ENCODE peak calls at places on chromosomes 12 and 14, in six cellular contexts. One of them, this sample, is unnamed.

GRCh38 chr12:25648460-25648859 is 95.4 kb upstream of the LMNTD1 start:
- DNase-seq in epithelial cell of proximal tubule: no peak
- DNase-seq in A549: peak; percentile 24
- DNase-seq in brain microvascular endothelial cell: peak; percentile 81
- DNase-seq in AG09309: peak; percentile 25
- DNase-seq in lower lobe of right lung: peak; percentile 48
- DNase-seq in this sample: no peak

GRCh38 chr12:8544295-8544694 is 3.6 kb upstream of the CLEC4E start:
- DNase-seq in epithelial cell of proximal tubule: no peak
- DNase-seq in brain microvascular endothelial cell: peak; percentile 72
- DNase-seq in A549: peak; percentile 44
- DNase-seq in AG09309: peak; percentile 17
- DNase-seq in lower lobe of right lung: peak; percentile 63
- DNase-seq in this sample: peak; percentile 67

GRCh38 chr12:62684586-62685295 is 218.1 kb downstream of the MON2 start:
- DNase-seq in A549: no peak
- DNase-seq in epithelial cell of proximal tubule: no peak
- DNase-seq in brain microvascular endothelial cell: no peak
- DNase-seq in AG09309: peak; percentile 71
- DNase-seq in lower lobe of right lung: no peak
- DNase-seq in this sample: no peak

GRCh38 chr12:52125499-52125900 is 46.0 kb downstream of the SMIM41 start:
- DNase-seq in epithelial cell of proximal tubule: no peak
- DNase-seq in A549: no peak
- DNase-seq in AG09309: no peak
- DNase-seq in brain microvascular endothelial cell: no peak
- DNase-seq in lower lobe of right lung: no peak
- DNase-seq in this sample: no peak

GRCh38 chr12:107352347-107353081 is 259.2 kb upstream of the CRY1 start:
- DNase-seq in AG09309: no peak
- DNase-seq in A549: peak; percentile 42
- DNase-seq in brain microvascular endothelial cell: no peak
- DNase-seq in lower lobe of right lung: no peak
- DNase-seq in epithelial cell of proximal tubule: no peak
- DNase-seq in this sample: no peak

GRCh38 chr12:108729612-108730336 is 1.5 kb downstream of the CORO1C start:
- DNase-seq in A549: no peak
- DNase-seq in epithelial cell of proximal tubule: no peak
- DNase-seq in lower lobe of right lung: no peak
- DNase-seq in brain microvascular endothelial cell: peak; percentile 49
- DNase-seq in AG09309: no peak
- DNase-seq in this sample: no peak

GRCh38 chr14:51386983-51387730 is 147.1 kb downstream of the TMX1 start:
- DNase-seq in A549: no peak
- DNase-seq in epithelial cell of proximal tubule: no peak
- DNase-seq in brain microvascular endothelial cell: no peak
- DNase-seq in lower lobe of right lung: no peak
- DNase-seq in AG09309: no peak
- DNase-seq in this sample: no peak

GRCh38 chr12:34107781-34108404 is 85.6 kb downstream of the ALG10 start:
- DNase-seq in A549: no peak
- DNase-seq in brain microvascular endothelial cell: no peak
- DNase-seq in AG09309: no peak
- DNase-seq in lower lobe of right lung: no peak
- DNase-seq in epithelial cell of proximal tubule: no peak
- DNase-seq in this sample: no peak

GRCh38 chr12:94623161-94623920 is 27.0 kb downstream of the TMCC3 start:
- DNase-seq in lower lobe of right lung: no peak
- DNase-seq in epithelial cell of proximal tubule: no peak
- DNase-seq in brain microvascular endothelial cell: no peak
- DNase-seq in AG09309: no peak
- DNase-seq in A549: no peak
- DNase-seq in this sample: no peak

GRCh38 chr12:51383281-51383905 is 7.8 kb downstream of the GALNT6 start:
- DNase-seq in epithelial cell of proximal tubule: no peak
- DNase-seq in AG09309: no peak
- DNase-seq in lower lobe of right lung: no peak
- DNase-seq in A549: no peak
- DNase-seq in brain microvascular endothelial cell: no peak
- DNase-seq in this sample: no peak

GRCh38 chr12:75315518-75315917 is 14.6 kb downstream of the CAPS2 start:
- DNase-seq in lower lobe of right lung: no peak
- DNase-seq in AG09309: peak; percentile 34
- DNase-seq in A549: no peak
- DNase-seq in brain microvascular endothelial cell: peak; percentile 71
- DNase-seq in epithelial cell of proximal tubule: peak; percentile 30
- DNase-seq in this sample: no peak

GRCh38 chr14:56580317-56580711 is 716 bp downstream of the TMEM260 start:
- DNase-seq in AG09309: no peak
- DNase-seq in brain microvascular endothelial cell: no peak
- DNase-seq in lower lobe of right lung: no peak
- DNase-seq in epithelial cell of proximal tubule: no peak
- DNase-seq in A549: no peak
- DNase-seq in this sample: no peak

GRCh38 chr12:101019667-101020066 is 190.4 kb downstream of the SLC5A8 start:
- DNase-seq in lower lobe of right lung: no peak
- DNase-seq in brain microvascular endothelial cell: no peak
- DNase-seq in AG09309: no peak
- DNase-seq in epithelial cell of proximal tubule: no peak
- DNase-seq in A549: no peak
- DNase-seq in this sample: no peak

GRCh38 chr14:59020382-59020781 is 168.1 kb upstream of the DAAM1 start:
- DNase-seq in A549: no peak
- DNase-seq in lower lobe of right lung: no peak
- DNase-seq in brain microvascular endothelial cell: peak; percentile 62
- DNase-seq in AG09309: no peak
- DNase-seq in epithelial cell of proximal tubule: no peak
- DNase-seq in this sample: no peak

GRCh38 chr12:47249719-47250506 is 170.2 kb upstream of the AMIGO2 start:
- DNase-seq in A549: no peak
- DNase-seq in brain microvascular endothelial cell: no peak
- DNase-seq in lower lobe of right lung: no peak
- DNase-seq in epithelial cell of proximal tubule: no peak
- DNase-seq in AG09309: no peak
- DNase-seq in this sample: no peak

GRCh38 chr12:19946549-19946948 is 421.8 kb upstream of the PDE3A start:
- DNase-seq in AG09309: peak; percentile 86
- DNase-seq in A549: peak; percentile 73
- DNase-seq in lower lobe of right lung: no peak
- DNase-seq in brain microvascular endothelial cell: peak; percentile 97
- DNase-seq in epithelial cell of proximal tubule: peak; percentile 38
- DNase-seq in this sample: no peak

GRCh38 chr12:16361142-16361783 is 13.8 kb downstream of the MGST1 start:
- DNase-seq in brain microvascular endothelial cell: no peak
- DNase-seq in lower lobe of right lung: no peak
- DNase-seq in epithelial cell of proximal tubule: no peak
- DNase-seq in A549: no peak
- DNase-seq in AG09309: no peak
- DNase-seq in this sample: no peak

GRCh38 chr14:54622189-54622958 is 55.4 kb downstream of the SAMD4A start:
- DNase-seq in AG09309: no peak
- DNase-seq in epithelial cell of proximal tubule: no peak
- DNase-seq in A549: no peak
- DNase-seq in brain microvascular endothelial cell: no peak
- DNase-seq in lower lobe of right lung: no peak
- DNase-seq in this sample: no peak

GRCh38 chr14:54625158-54625557 is 58.2 kb downstream of the SAMD4A start:
- DNase-seq in lower lobe of right lung: no peak
- DNase-seq in epithelial cell of proximal tubule: no peak
- DNase-seq in A549: no peak
- DNase-seq in brain microvascular endothelial cell: peak; percentile 60
- DNase-seq in AG09309: no peak
- DNase-seq in this sample: no peak

GRCh38 chr14:54617467-54617866 is 50.5 kb downstream of the SAMD4A start:
- DNase-seq in A549: no peak
- DNase-seq in lower lobe of right lung: no peak
- DNase-seq in brain microvascular endothelial cell: no peak
- DNase-seq in AG09309: no peak
- DNase-seq in epithelial cell of proximal tubule: no peak
- DNase-seq in this sample: no peak

GRCh38 chr14:54623279-54624004 is 56.5 kb downstream of the SAMD4A start:
- DNase-seq in brain microvascular endothelial cell: no peak
- DNase-seq in AG09309: no peak
- DNase-seq in A549: no peak
- DNase-seq in epithelial cell of proximal tubule: no peak
- DNase-seq in lower lobe of right lung: no peak
- DNase-seq in this sample: no peak

DNA sequence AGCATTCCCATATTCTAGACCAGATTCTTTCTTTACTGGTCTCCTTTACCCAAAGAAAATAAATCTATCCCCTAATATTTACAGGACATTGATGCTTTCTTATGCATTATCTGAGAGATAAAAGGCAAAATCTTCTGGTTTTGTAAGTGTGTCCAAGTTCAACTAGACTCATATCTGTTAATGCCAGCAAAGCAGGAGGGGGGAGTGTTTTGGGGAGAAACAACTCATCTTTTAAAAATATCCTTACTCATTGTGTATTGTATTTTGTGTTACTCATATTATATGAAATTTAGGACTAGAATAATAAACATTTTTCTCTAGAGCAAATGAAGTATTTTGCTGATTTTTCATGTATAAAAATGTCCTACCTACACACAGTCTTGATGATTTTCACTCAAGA is 54.8 kb downstream of the SAMD4A start:
- DNase-seq in brain microvascular endothelial cell: no peak
- DNase-seq in epithelial cell of proximal tubule: no peak
- DNase-seq in A549: no peak
- DNase-seq in lower lobe of right lung: no peak
- DNase-seq in AG09309: no peak
- DNase-seq in this sample: no peak
- TF ChIP-seq CTCF in brain microvascular endothelial cell: no peak
- TF ChIP-seq CTCF in epithelial cell of proximal tubule: no peak
- TF ChIP-seq CTCF in A549: no peak
- TF ChIP-seq CTCF in lower lobe of right lung: no peak
- TF ChIP-seq CTCF in AG09309: no peak
- TF ChIP-seq CTCF in this sample: no peak

DNA sequence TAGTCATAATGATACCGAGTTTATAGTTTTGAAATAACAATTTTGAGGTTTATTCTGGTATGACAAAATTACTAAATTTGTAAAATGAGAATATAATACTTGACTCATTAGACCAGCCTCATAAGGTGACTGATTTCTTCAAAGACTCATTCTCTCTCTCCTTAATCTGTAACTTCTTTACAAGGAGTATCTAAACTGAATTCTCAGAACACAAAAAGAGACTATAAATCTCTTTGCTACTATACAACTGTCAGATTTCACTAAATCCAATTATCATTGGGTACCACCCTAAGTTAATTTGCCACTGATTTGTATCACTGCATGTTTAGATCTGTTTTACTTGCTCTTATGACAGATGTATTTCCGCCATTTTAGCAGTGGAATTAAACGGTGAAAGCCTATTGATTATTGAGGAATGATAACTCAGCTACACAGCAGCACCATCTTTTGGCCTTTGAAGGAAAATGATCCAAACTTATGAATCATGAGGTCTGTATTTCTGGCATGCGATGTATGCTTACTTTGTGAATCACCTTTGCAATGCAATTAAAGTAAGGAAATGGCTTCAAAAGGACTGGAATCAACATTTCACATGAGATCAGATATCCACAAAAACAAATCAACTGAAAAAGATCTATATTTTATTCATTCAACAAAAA is 161.2 kb downstream of the RERGL start:
- DNase-seq in A549: peak; percentile 34
- DNase-seq in epithelial cell of proximal tubule: peak; percentile 53
- DNase-seq in AG09309: peak; percentile 28
- DNase-seq in brain microvascular endothelial cell: peak; percentile 75
- DNase-seq in lower lobe of right lung: no peak
- DNase-seq in this sample: no peak
- TF ChIP-seq CTCF in A549: peak; percentile 66
- TF ChIP-seq CTCF in epithelial cell of proximal tubule: peak; percentile 42
- TF ChIP-seq CTCF in AG09309: peak; percentile 35
- TF ChIP-seq CTCF in brain microvascular endothelial cell: peak; percentile 34
- TF ChIP-seq CTCF in lower lobe of right lung: no peak
- TF ChIP-seq CTCF in this sample: no peak

DNA sequence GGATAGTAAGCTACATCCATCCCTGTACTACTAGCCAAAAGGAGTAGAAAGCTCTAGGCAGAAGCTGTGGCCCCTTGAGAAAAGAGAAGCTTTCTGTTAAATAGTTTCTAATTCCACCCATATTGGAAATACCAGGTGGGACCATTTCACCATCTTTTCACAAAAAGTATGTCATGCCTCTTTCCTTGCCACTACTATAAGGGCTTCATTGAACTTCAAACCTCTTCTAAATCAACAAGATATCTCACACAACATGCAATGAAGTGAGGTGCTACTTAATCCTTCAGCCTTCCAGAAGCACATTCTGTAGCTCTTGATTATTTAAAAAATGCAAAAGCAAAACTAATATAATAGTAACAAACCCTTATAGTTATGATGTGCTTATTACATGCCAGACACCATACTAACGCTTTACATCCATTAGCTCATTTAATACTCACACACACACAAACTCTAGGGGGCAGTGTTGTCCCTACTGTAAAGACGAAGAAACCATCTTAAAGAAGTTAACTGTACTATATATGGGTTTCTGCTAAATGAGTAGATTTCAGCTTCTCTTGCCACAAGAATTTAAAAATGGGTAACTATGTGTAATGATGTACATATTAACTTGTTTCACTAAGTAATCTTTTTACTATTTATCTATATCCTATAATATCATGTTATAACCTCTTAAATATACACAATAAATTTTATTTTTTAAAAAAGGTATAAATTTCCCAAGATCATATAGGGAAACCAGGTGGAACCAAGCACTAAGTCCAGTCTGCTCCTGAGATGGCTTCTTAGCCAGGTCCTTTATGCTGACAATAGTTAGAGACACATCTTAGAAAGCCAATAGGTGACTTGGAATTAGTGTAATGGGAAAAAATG is 124.4 kb downstream of the RPS29 start:
- DNase-seq in epithelial cell of proximal tubule: peak; percentile 32
- DNase-seq in AG09309: peak; percentile 53
- DNase-seq in A549: peak; percentile 18
- DNase-seq in brain microvascular endothelial cell: peak; percentile 80
- DNase-seq in lower lobe of right lung: no peak
- DNase-seq in this sample: no peak
- TF ChIP-seq CTCF in epithelial cell of proximal tubule: peak; percentile 79
- TF ChIP-seq CTCF in AG09309: peak; percentile 62
- TF ChIP-seq CTCF in A549: peak; percentile 78
- TF ChIP-seq CTCF in brain microvascular endothelial cell: peak; percentile 64
- TF ChIP-seq CTCF in lower lobe of right lung: peak; percentile 69
- TF ChIP-seq CTCF in this sample: peak; percentile 72

DNA sequence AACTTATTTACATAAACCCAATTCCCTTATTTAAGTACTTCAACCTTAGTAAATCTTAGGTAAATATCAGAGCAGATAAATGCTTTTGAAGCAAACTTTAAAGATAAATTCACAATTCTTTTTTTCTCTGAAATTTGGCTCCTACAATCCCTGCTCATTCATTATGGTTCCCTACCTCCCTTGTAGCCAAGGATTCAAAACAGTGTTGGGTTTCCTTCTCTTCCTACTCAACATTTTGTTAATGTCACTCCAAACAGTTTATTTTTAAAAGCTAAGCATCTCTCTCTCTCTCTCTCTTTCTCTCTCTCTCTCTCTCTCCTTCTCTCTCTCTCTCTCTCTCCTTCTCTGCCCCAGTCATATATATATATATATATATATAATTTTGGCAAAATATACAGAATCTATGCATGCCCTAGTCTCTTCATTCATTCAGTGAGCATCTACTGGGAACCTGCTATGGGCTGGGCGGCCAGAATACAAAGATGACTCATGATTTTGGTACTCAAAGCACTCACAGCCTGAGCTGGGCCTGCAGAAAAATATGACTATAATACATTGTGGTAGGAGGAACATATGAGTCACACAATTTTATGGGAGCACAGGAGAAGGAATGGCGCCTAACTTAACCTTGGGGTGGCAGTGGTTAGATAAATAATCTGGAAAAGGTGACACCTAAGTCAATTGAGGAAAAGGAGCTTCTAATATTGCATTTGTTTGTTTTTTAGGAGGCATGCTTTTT is 123.7 kb upstream of the DHRS4 start:
- DNase-seq in lower lobe of right lung: no peak
- DNase-seq in brain microvascular endothelial cell: peak; percentile 94
- DNase-seq in epithelial cell of proximal tubule: peak; percentile 52
- DNase-seq in A549: peak; percentile 77
- DNase-seq in AG09309: peak; percentile 84
- DNase-seq in this sample: no peak
- TF ChIP-seq CTCF in lower lobe of right lung: no peak
- TF ChIP-seq CTCF in brain microvascular endothelial cell: no peak
- TF ChIP-seq CTCF in epithelial cell of proximal tubule: no peak
- TF ChIP-seq CTCF in A549: no peak
- TF ChIP-seq CTCF in AG09309: no peak
- TF ChIP-seq CTCF in this sample: no peak